ENCODE peak calls at places on chromosomes 2 and 18, in four cellular contexts. E is AG09319; C is stimulated activated CD8-positive, alpha-beta memory T cell treated with anti-CD3 and anti-CD28 coated beads, Interleukin-2, amount 100 ng/mL, for 1 hour; A is cardiac fibroblast. K is an unnamed sample.

GRCh38 chr2:157302492-157303099 is 23.0 kb downstream of the ERMN start:
- DNase-seq in A (peak; percentile 66), C (peak; percentile 10), E (peak; percentile 15), K (no peak)

GRCh38 chr2:156476516-156477206 is 40.5 kb downstream of the GPD2 start:
- DNase-seq in C (no peak), A (peak; percentile 70), E (no peak), K (no peak)

GRCh38 chr2:127829845-127830246 is 18.9 kb upstream of the WDR33 start:
- DNase-seq in A (no peak), E (no peak), C (peak; percentile 21), K (peak; percentile 69)

GRCh38 chr2:198004921-198005829 is 200.8 kb downstream of the PLCL1 start:
- DNase-seq in E (no peak), A (no peak), C (no peak), K (no peak)

GRCh38 chr2:105545731-105546622 is 147.1 kb upstream of the FHL2 start:
- DNase-seq in E (peak; percentile 29), A (peak; percentile 71), C (peak; percentile 34), K (peak; percentile 43)

GRCh38 chr2:37192551-37192950 is 3.7 kb upstream of the CEBPZOS start:
- DNase-seq in C (no peak), E (no peak), A (no peak), K (no peak)

GRCh38 chr2:191386938-191387536 is 141.8 kb downstream of the MYO1B start:
- DNase-seq in E (peak; percentile 37), A (peak; percentile 69), C (no peak), K (no peak)

GRCh38 chr18:44811586-44812125 is 131.0 kb downstream of the SETBP1 start:
- DNase-seq in C (no peak), E (no peak), A (no peak), K (no peak)

GRCh38 chr2:194867328-194867727 is 789.7 kb upstream of the SLC39A10 start:
- DNase-seq in A (peak; percentile 1), C (no peak), E (no peak), K (no peak)

GRCh38 chr18:32289480-32290075 is 99.7 kb downstream of the MEP1B start:
- DNase-seq in A (peak; percentile 86), C (no peak), E (peak; percentile 44), K (no peak)

GRCh38 chr2:84293791-84294380 is 165.2 kb downstream of the SUCLG1 start:
- DNase-seq in E (no peak), C (no peak), A (no peak), K (no peak)

GRCh38 chr2:74504591-74504990 is 2.9 kb downstream of the PCGF1 start:
- DNase-seq in C (no peak), E (no peak), A (no peak), K (no peak)

GRCh38 chr2:187993516-187993915 is 298.2 kb upstream of the GULP1 start:
- DNase-seq in A (peak; percentile 5), C (no peak), E (no peak), K (no peak)

GRCh38 chr2:143608758-143609157 is 479.5 kb downstream of the ARHGAP15 start:
- DNase-seq in C (no peak), A (no peak), E (no peak), K (no peak)

GRCh38 chr2:20300656-20301055 is 50.0 kb downstream of the PUM2 start:
- DNase-seq in C (no peak), E (no peak), A (no peak), K (no peak)

GRCh38 chr2:47065771-47066380 is 89.2 kb downstream of the STPG4 start:
- DNase-seq in E (peak; percentile 71), C (no peak), A (peak; percentile 87), K (no peak)

GRCh38 chr18:44973282-44973681 is 292.6 kb downstream of the SETBP1 start:
- DNase-seq in A (peak; percentile 29), E (no peak), C (no peak), K (no peak)

GRCh38 chr2:231640646-231641111 is 48.0 kb downstream of the TEX44 start:
- DNase-seq in E (no peak), A (peak; percentile 41), C (no peak), K (no peak)

GRCh38 chr2:120224735-120225548 is 1.7 kb upstream of the TMEM185B start:
- DNase-seq in C (no peak), A (no peak), E (no peak), K (no peak)

GRCh38 chr2:69177785-69178636 is 165.0 kb downstream of the ANTXR1 start:
- DNase-seq in C (no peak), A (peak; percentile 99), E (peak; percentile 90), K (no peak)

GRCh38 chr18:57428221-57429150 is 6.7 kb upstream of the ONECUT2 start:
- DNase-seq in E (no peak), A (no peak), C (no peak), K (no peak)